ENCODE peak calls at places on chromosome 17, in five cellular contexts. W is activated naive CD4-positive, alpha-beta T cell; L is stimulated activated CD4-positive, alpha-beta T cell treated with anti-CD3 and anti-CD28 coated beads, Interleukin-15, amount 100 ng/mL, for 1 hour; P is activated CD4-positive, alpha-beta T cell treated with anti-CD3 and anti-CD28 coated beads for 24 hours; T is Right ventricle myocardium superior. G is an unnamed sample.

GRCh38 chr17:27751622-27752490 is 48.5 kb downstream of the NOS2 start:
- DNase-seq in W (no peak), L (no peak), P (no peak), T (no peak), G (no peak)

GRCh38 chr17:45050680-45051059 is 762 bp downstream of the DCAKD start:
- DNase-seq in W (no peak), L (no peak), P (no peak), T (no peak), G (peak)

GRCh38 chr17:40556884-40557414 is 8.3 kb downstream of the CCR7 start:
- DNase-seq in W (no peak), L (no peak), P (no peak), T (peak), G (peak)

GRCh38 chr17:66713533-66714042 is 121.3 kb upstream of the CACNG5 start:
- DNase-seq in W (no peak), L (no peak), P (no peak), T (no peak), G (no peak)

GRCh38 chr17:28989028-28989427 is 16.8 kb downstream of the SEZ6 start:
- DNase-seq in W (no peak), L (no peak), P (no peak), T (no peak), G (no peak)

GRCh38 chr17:49573510-49574282 is 2.0 kb upstream of the NXPH3 start:
- DNase-seq in W (no peak), L (no peak), P (no peak), T (no peak), G (no peak)

GRCh38 chr17:50163846-50164696 is 1.7 kb upstream of the SGCA start:
- DNase-seq in W (no peak), L (no peak), P (no peak), T (peak), G (no peak)

GRCh38 chr17:1644493-1645206 is 882 bp downstream of the SCARF1 start:
- DNase-seq in W (no peak), L (no peak), P (no peak), T (no peak), G (no peak)

GRCh38 chr17:70144260-70144846 is 25.0 kb upstream of the KCNJ2 start:
- DNase-seq in W (no peak), L (no peak), P (no peak), T (no peak), G (no peak)

GRCh38 chr17:19249681-19250080 is 12.5 kb downstream of the EPN2 start:
- DNase-seq in W (no peak), L (no peak), P (no peak), T (no peak), G (no peak)

GRCh38 chr17:80519091-80519781 is 25.4 kb upstream of the RPTOR start:
- DNase-seq in W (no peak), L (no peak), P (no peak), T (no peak), G (no peak)

GRCh38 chr17:72120878-72121163 is at the start of gene SOX9:
- DNase-seq in W (no peak), L (no peak), P (no peak), T (peak), G (peak)

GRCh38 chr17:42566873-42567573 is at the start of gene MLX:
- DNase-seq in W (peak), L (peak), P (peak), T (peak), G (peak)

GRCh38 chr17:56808503-56808902 is 25.2 kb downstream of the C17orf67 start:
- DNase-seq in W (no peak), L (no peak), P (no peak), T (no peak), G (no peak)

GRCh38 chr17:83118071-83118841 is 38.8 kb downstream of the METRNL start:
- DNase-seq in W (no peak), L (no peak), P (no peak), T (peak), G (no peak)

GRCh38 chr17:31251618-31252328 is 45.3 kb downstream of the OMG start:
- DNase-seq in W (no peak), L (no peak), P (no peak), T (no peak), G (no peak)

GRCh38 chr17:1197781-1198490 is 18.2 kb upstream of the ABR start:
- DNase-seq in W (peak), L (no peak), P (no peak), T (peak), G (peak)

GRCh38 chr17:80738406-80738805 is 193.8 kb downstream of the RPTOR start:
- DNase-seq in W (no peak), L (no peak), P (no peak), T (no peak), G (no peak)

GRCh38 chr17:81519284-81520020 is 6.9 kb upstream of the ACTG1 start:
- DNase-seq in W (peak), L (peak), P (no peak), T (peak), G (peak)

GRCh38 chr17:63345598-63345997 is 100.5 kb downstream of the CYB561 start:
- DNase-seq in W (no peak), L (no peak), P (no peak), T (no peak), G (no peak)

GRCh38 chr17:81378941-81379511 is 16.2 kb upstream of the BAHCC1 start:
- DNase-seq in W (no peak), L (no peak), P (no peak), T (no peak), G (no peak)

GRCh38 chr17:35742496-35742895 is 10.5 kb downstream of the GAS2L2 start:
- DNase-seq in W (no peak), L (no peak), P (no peak), T (no peak), G (no peak)

GRCh38 chr17:76410328-76410965 is 26.0 kb downstream of the SPHK1 start:
- DNase-seq in W (no peak), L (no peak), P (no peak), T (peak), G (no peak)

GRCh38 chr17:43418441-43419374 is 19.9 kb downstream of the ARL4D start:
- DNase-seq in W (no peak), L (no peak), P (no peak), T (peak), G (no peak)

GRCh38 chr17:45070001-45070400 is 8.9 kb downstream of the NMT1 start:
- DNase-seq in W (no peak), L (no peak), P (no peak), T (no peak), G (no peak)

GRCh38 chr17:49498037-49498615 is 3.0 kb downstream of the NGFR start:
- DNase-seq in W (no peak), L (no peak), P (no peak), T (no peak), G (no peak)

GRCh38 chr17:1873418-1873817 is 43.6 kb downstream of the RPA1 start:
- DNase-seq in W (no peak), L (no peak), P (no peak), T (no peak), G (no peak)

GRCh38 chr17:48236681-48237134 is 129.1 kb downstream of the SNX11 start:
- DNase-seq in W (no peak), L (no peak), P (no peak), T (no peak), G (no peak)

GRCh38 chr17:30600830-30601494 is 123.8 kb downstream of the GOSR1 start:
- DNase-seq in W (no peak), L (no peak), P (no peak), T (peak), G (peak)

GRCh38 chr17:9842057-9842758 is 16.5 kb downstream of the GLP2R start:
- DNase-seq in W (no peak), L (no peak), P (no peak), T (peak), G (peak)

GRCh38 chr17:11612956-11613355 is 14.7 kb downstream of the DNAH9 start:
- DNase-seq in W (no peak), L (no peak), P (no peak), T (no peak), G (no peak)

GRCh38 chr17:55576237-55576998 is 65.2 kb upstream of the SMIM36 start:
- DNase-seq in W (no peak), L (no peak), P (no peak), T (no peak), G (no peak)

GRCh38 chr17:78225088-78225865 is 6.2 kb upstream of the TMEM235 start:
- DNase-seq in W (no peak), L (no peak), P (no peak), T (no peak), G (no peak)

GRCh38 chr17:64264891-64265290 is 1.8 kb upstream of the TEX2 start:
- DNase-seq in W (no peak), L (no peak), P (no peak), T (no peak), G (no peak)